ENCODE peak calls at places on chromosomes 1 and 21, in eight cellular contexts. N, I, W, C, F, B, R and X are unnamed samples.

GRCh38 chr1:229991724-229992333 is 75.2 kb upstream of the GALNT2 start:
- DNase-seq in N (no peak), W (no peak), R (no peak), B (no peak), F (no peak), C (no peak), I (no peak), X (no peak)

GRCh38 chr1:29513357-29513756 is 277.0 kb downstream of the PTPRU start:
- DNase-seq in F (peak; percentile 48), C (no peak), B (peak; percentile 51), R (no peak), N (peak; percentile 9), W (peak; percentile 44), I (no peak), X (peak; percentile 18)

GRCh38 chr1:205057808-205058575 is 15.0 kb downstream of the CNTN2 start:
- DNase-seq in W (peak; percentile 67), I (no peak), C (no peak), N (no peak), R (no peak), F (no peak), B (no peak), X (no peak)

GRCh38 chr21:34029724-34030528 is 43.5 kb upstream of the MRPS6 start:
- DNase-seq in C (peak; percentile 33), F (no peak), W (no peak), R (no peak), N (peak; percentile 87), B (peak; percentile 33), I (peak; percentile 36), X (peak; percentile 39)

GRCh38 chr1:191388283-191388682 is 770.0 kb upstream of the RGS18 start:
- DNase-seq in B (no peak), I (no peak), F (no peak), C (no peak), N (no peak), W (no peak), R (no peak), X (no peak)

GRCh38 chr1:182802006-182802798 is 12.6 kb downstream of the NPL start:
- DNase-seq in R (no peak), W (no peak), C (no peak), I (no peak), N (no peak), F (no peak), B (no peak), X (no peak)

GRCh38 chr1:15760520-15761211 is 2.1 kb downstream of the FBLIM1 start:
- DNase-seq in I (peak; percentile 30), R (no peak), N (no peak), B (no peak), F (no peak), W (no peak), C (no peak), X (no peak)

GRCh38 chr1:20634594-20635084 is 1.4 kb downstream of the PINK1 start:
- DNase-seq in N (no peak), I (peak; percentile 59), F (no peak), W (no peak), C (peak; percentile 38), R (no peak), B (peak; percentile 68), X (no peak)

GRCh38 chr1:228311091-228311490 is 95.5 kb downstream of the TRIM11 start:
- DNase-seq in F (no peak), N (no peak), I (no peak), W (no peak), R (no peak), B (no peak), C (no peak), X (no peak)

GRCh38 chr1:2105781-2106524 is 55.7 kb downstream of the PRKCZ start:
- DNase-seq in C (no peak), N (no peak), F (no peak), W (no peak), I (no peak), R (no peak), B (no peak), X (no peak)

GRCh38 chr1:94883688-94884087 is 43.2 kb downstream of the CNN3 start:
- DNase-seq in N (no peak), R (no peak), C (peak; percentile 38), I (no peak), W (no peak), F (no peak), B (no peak), X (no peak)

GRCh38 chr1:222644649-222645005 is 26.7 kb downstream of the MIA3 start:
- DNase-seq in R (no peak), C (no peak), I (no peak), F (no peak), B (no peak), W (no peak), N (no peak), X (no peak)

GRCh38 chr1:67285780-67286488 is 21.7 kb upstream of the IL12RB2 start:
- DNase-seq in N (peak; percentile 20), B (no peak), F (no peak), W (no peak), C (no peak), I (no peak), R (no peak), X (no peak)

GRCh38 chr1:6357243-6357929 is 36.2 kb downstream of the ACOT7 start:
- DNase-seq in F (no peak), W (no peak), I (peak; percentile 47), N (no peak), B (no peak), R (no peak), C (no peak), X (no peak)

GRCh38 chr1:17258758-17259130 is 9.8 kb downstream of the PADI3 start:
- DNase-seq in W (no peak), I (no peak), N (no peak), F (no peak), C (no peak), B (no peak), R (no peak), X (no peak)

GRCh38 chr1:24632776-24633175 is 10.3 kb upstream of the SRRM1 start:
- DNase-seq in W (no peak), B (peak; percentile 42), R (no peak), C (no peak), N (no peak), F (no peak), I (no peak), X (no peak)

GRCh38 chr1:233033366-233033765 is 83.0 kb downstream of the NTPCR start:
- DNase-seq in B (no peak), I (no peak), F (no peak), R (no peak), N (no peak), W (no peak), C (no peak), X (no peak)

GRCh38 chr1:15767941-15768340 is 9.3 kb downstream of the FBLIM1 start:
- DNase-seq in F (no peak), C (no peak), B (no peak), I (no peak), R (no peak), N (no peak), W (no peak), X (no peak)

GRCh38 chr1:13809461-13810159 is 109.6 kb downstream of the PRDM2 start:
- DNase-seq in R (no peak), I (no peak), C (no peak), N (no peak), B (no peak), W (no peak), F (no peak), X (no peak)

DNA sequence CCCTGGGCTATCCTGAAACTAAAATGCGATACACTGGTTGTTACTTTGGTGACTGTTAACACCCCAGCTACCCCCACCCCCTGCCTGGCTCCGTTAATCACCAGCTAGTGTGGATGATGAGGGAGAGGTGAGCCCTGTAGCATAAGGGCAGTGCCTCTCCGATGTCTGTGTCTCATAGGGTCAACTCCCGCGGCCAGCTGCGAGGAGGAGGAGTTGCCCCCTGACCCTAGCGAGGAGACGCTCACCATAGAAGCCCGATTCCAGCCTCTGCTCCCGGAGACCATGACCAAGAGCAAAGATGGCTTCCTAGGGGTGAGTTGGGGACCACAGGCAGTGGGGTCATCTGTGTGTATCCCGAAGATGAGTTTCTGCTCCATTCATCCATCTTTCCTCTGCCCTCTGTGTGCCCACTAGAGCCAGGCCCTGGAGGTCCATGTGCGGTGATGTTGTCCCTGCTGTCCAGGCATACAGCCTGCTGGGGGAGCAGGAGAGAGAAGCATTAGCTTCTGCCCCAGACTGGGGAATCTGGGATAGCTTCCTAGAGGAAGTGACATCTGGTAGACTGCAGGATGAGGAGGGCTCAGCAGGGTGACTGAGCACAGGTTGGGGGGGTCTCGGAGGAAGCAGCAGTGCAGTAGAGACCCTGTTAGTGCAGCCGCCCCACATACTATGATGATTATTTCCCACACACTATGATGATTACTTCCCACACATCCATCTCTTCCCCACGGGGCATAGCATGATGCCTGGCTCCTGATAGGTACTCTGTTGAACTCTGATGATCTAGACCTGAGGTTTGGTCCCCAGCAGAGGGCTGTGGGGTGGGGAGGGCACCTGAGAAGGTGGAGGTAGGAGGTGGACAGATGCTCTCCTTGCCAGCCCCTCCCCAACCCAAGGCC is 5.2 kb downstream of the SELENON start:
- DNase-seq in I (no peak), C (no peak), W (peak; percentile 52), R (no peak), N (no peak), B (no peak), F (no peak), X (no peak)
- TF ChIP-seq POLR2AphosphoS5 in I (no peak), C (no peak), W (no peak), R (no peak), N (no peak), B (no peak), F (no peak), X (no peak)

GRCh38 chr1:185044981-185045792 is at the start of gene RNF2:
- DNase-seq in F (peak; percentile 82), C (peak; percentile 57), W (peak; percentile 96), R (peak; percentile 57), N (peak; percentile 13), I (peak; percentile 84), B (peak; percentile 80), X (peak; percentile 17)
- TF ChIP-seq POLR2AphosphoS5 in F (no peak), C (no peak), W (peak; percentile 63), R (peak; percentile 56), N (no peak), I (peak; percentile 33), B (no peak), X (peak; percentile 64)

GRCh38 chr1:63861055-63861691 is 87.4 kb downstream of the ROR1 start:
- DNase-seq in N (no peak), I (no peak), W (no peak), R (no peak), C (no peak), B (no peak), F (no peak), X (no peak)
- TF ChIP-seq POLR2AphosphoS5 in N (no peak), I (no peak), W (no peak), R (no peak), C (no peak), B (no peak), F (no peak), X (no peak)

DNA sequence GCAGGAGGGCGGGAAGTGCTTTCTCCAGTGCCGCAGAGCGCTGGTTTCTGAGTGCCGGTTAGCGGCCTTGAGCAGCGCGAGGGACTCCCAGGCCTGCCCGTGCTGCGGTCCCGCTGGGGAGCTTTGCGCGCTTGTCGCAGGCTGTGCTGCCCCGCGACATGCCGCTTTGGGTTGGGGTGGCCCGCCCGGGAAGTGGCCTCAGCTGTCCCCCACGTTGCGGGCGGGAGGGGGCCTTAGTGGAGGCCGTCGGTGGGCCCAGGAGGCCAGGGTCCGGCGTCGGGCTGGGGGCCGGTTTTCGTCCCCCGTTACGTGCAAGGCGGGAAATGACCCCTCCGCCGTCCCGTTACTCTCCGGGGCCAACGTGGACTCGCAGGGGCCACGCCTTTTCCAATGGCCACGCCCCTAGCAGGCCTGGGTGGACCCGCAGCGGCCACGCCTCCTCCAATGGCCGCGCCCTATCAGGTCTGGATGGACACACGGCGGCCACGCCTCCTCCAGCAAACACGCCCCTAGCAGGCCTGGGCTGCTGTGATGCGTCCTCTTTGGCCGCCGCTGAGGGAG is 977 bp upstream of the C1orf174 start:
- DNase-seq in B (peak; percentile 99), C (peak; percentile 98), I (peak; percentile 99), F (peak; percentile 93), N (peak; percentile 86), W (peak; percentile 100), R (peak; percentile 95), X (peak; percentile 83)
- TF ChIP-seq POLR2AphosphoS5 in B (peak; percentile 93), C (peak; percentile 53), I (peak; percentile 53), F (no peak), N (no peak), W (peak; percentile 80), R (peak; percentile 66), X (no peak)